ENCODE peak calls at places on chromosomes 2 and 18, in six cellular contexts. I is cardiac muscle cell; G is GM23248; Q is vagina; Z is psoas muscle; K is CD8-positive, alpha-beta memory T cell. A is an unnamed sample.
A peak's percentile ranks its signal among the peaks of the same experiment; 100 is the strongest.

GRCh38 chr2:159084395-159085370 is 116.2 kb downstream of the TANC1 start:
- DNase-seq in I (no peak), G (peak; percentile 51), Q (no peak), Z (no peak), K (no peak), A (no peak)

GRCh38 chr2:108106746-108107145 is 120.4 kb downstream of the SLC5A7 start:
- DNase-seq in I (no peak), G (no peak), Q (no peak), Z (no peak), K (no peak), A (no peak)

GRCh38 chr2:14514001-14514400 is 118.5 kb upstream of the LRATD1 start:
- DNase-seq in I (no peak), G (peak; percentile 42), Q (no peak), Z (no peak), K (no peak), A (no peak)

GRCh38 chr2:11333431-11334183 is 10.8 kb downstream of the ROCK2 start:
- DNase-seq in I (no peak), G (no peak), Q (no peak), Z (no peak), K (no peak), A (no peak)

GRCh38 chr2:99881901-99882591 is 260.3 kb downstream of the AFF3 start:
- DNase-seq in I (peak; percentile 77), G (peak; percentile 13), Q (no peak), Z (no peak), K (no peak), A (no peak)

GRCh38 chr18:49865401-49865800 is 52.1 kb upstream of the ACAA2 start:
- DNase-seq in I (no peak), G (peak; percentile 19), Q (no peak), Z (no peak), K (no peak), A (no peak)

GRCh38 chr2:239085201-239085992 is 237.5 kb downstream of the TWIST2 start:
- DNase-seq in I (no peak), G (no peak), Q (no peak), Z (no peak), K (no peak), A (no peak)

GRCh38 chr2:12451726-12452125 is 265.0 kb upstream of the TRIB2 start:
- DNase-seq in I (no peak), G (no peak), Q (no peak), Z (no peak), K (no peak), A (no peak)

GRCh38 chr2:86788881-86789686 is 1.6 kb downstream of the CD8A start:
- DNase-seq in I (no peak), G (peak; percentile 37), Q (no peak), Z (no peak), K (no peak), A (no peak)

GRCh38 chr2:96800762-96801463 is 15.2 kb upstream of the CNNM3 start:
- DNase-seq in I (peak; percentile 79), G (peak; percentile 60), Q (no peak), Z (peak; percentile 92), K (peak; percentile 54), A (peak; percentile 19)

GRCh38 chr2:29246388-29247300 is 131.4 kb downstream of the CLIP4 start:
- DNase-seq in I (no peak), G (peak; percentile 6), Q (no peak), Z (no peak), K (no peak), A (no peak)

GRCh38 chr2:84459944-84460429 is 907 bp upstream of the SUCLG1 start:
- DNase-seq in I (no peak), G (no peak), Q (no peak), Z (no peak), K (no peak), A (no peak)

GRCh38 chr2:64479259-64480198 is 25.6 kb downstream of the LGALSL start:
- DNase-seq in I (no peak), G (no peak), Q (peak; percentile 54), Z (no peak), K (no peak), A (no peak)

GRCh38 chr2:238955648-238956531 is 108.0 kb downstream of the TWIST2 start:
- DNase-seq in I (no peak), G (peak; percentile 76), Q (peak; percentile 67), Z (no peak), K (no peak), A (no peak)

GRCh38 chr2:128783896-128784295 is 465.2 kb upstream of the HS6ST1 start:
- DNase-seq in I (no peak), G (peak; percentile 18), Q (peak; percentile 32), Z (no peak), K (no peak), A (no peak)

GRCh38 chr18:12030667-12031066 is 49.4 kb downstream of the IMPA2 start:
- DNase-seq in I (no peak), G (no peak), Q (peak; percentile 34), Z (no peak), K (no peak), A (no peak)

GRCh38 chr18:66826211-66826610 is 222.3 kb upstream of the CDH19 start:
- DNase-seq in I (no peak), G (no peak), Q (no peak), Z (no peak), K (no peak), A (no peak)

GRCh38 chr2:72103161-72103560 is 44.5 kb downstream of the CYP26B1 start:
- DNase-seq in I (no peak), G (no peak), Q (peak; percentile 64), Z (no peak), K (no peak), A (no peak)

GRCh38 chr2:106996136-106996769 is 110.3 kb upstream of the ST6GAL2 start:
- DNase-seq in I (no peak), G (no peak), Q (no peak), Z (no peak), K (no peak), A (no peak)

GRCh38 chr2:237704476-237705224 is 77.3 kb downstream of the LRRFIP1 start:
- DNase-seq in I (no peak), G (peak; percentile 76), Q (peak; percentile 85), Z (no peak), K (no peak), A (no peak)

GRCh38 chr2:38806001-38806400 is 28.0 kb downstream of the GEMIN6 start:
- DNase-seq in I (no peak), G (no peak), Q (no peak), Z (no peak), K (no peak), A (no peak)

GRCh38 chr2:16700566-16701259 is 35.1 kb upstream of the CYRIA start:
- DNase-seq in I (no peak), G (no peak), Q (no peak), Z (no peak), K (no peak), A (no peak)

GRCh38 chr18:5584751-5585417 is 41.1 kb upstream of the EPB41L3 start:
- DNase-seq in I (no peak), G (peak; percentile 80), Q (no peak), Z (no peak), K (no peak), A (no peak)

GRCh38 chr2:114032705-114033104 is 142.8 kb downstream of the ACTR3 start:
- DNase-seq in I (no peak), G (no peak), Q (no peak), Z (no peak), K (no peak), A (no peak)

GRCh38 chr2:71566271-71566858 is 113.0 kb downstream of the DYSF start:
- DNase-seq in I (no peak), G (peak; percentile 77), Q (no peak), Z (no peak), K (no peak), A (no peak)

GRCh38 chr2:59236723-59237122 is 995.6 kb upstream of the FANCL start:
- DNase-seq in I (no peak), G (peak; percentile 50), Q (no peak), Z (no peak), K (no peak), A (no peak)

GRCh38 chr2:77421971-77422370 is 100.2 kb downstream of the LRRTM4 start:
- DNase-seq in I (no peak), G (no peak), Q (no peak), Z (no peak), K (no peak), A (no peak)

GRCh38 chr2:6741229-6741628 is 124.5 kb downstream of the CMPK2 start:
- DNase-seq in I (no peak), G (no peak), Q (no peak), Z (no peak), K (no peak), A (no peak)

GRCh38 chr2:186862869-186863709 is 14.1 kb upstream of the ZSWIM2 start:
- DNase-seq in I (peak; percentile 41), G (peak; percentile 59), Q (no peak), Z (no peak), K (no peak), A (no peak)

GRCh38 chr2:134217924-134218323 is 35.9 kb upstream of the MGAT5 start:
- DNase-seq in I (no peak), G (peak; percentile 54), Q (no peak), Z (no peak), K (no peak), A (no peak)

GRCh38 chr18:61435064-61435652 is 101.9 kb downstream of the CDH20 start:
- DNase-seq in I (peak; percentile 13), G (peak; percentile 23), Q (no peak), Z (no peak), K (no peak), A (no peak)

GRCh38 chr2:121240436-121240835 is 44.6 kb downstream of the TFCP2L1 start:
- DNase-seq in I (no peak), G (no peak), Q (no peak), Z (no peak), K (no peak), A (no peak)
- H3K27ac ChIP-seq in I (no peak overlapping the region), G (no peak overlapping the region), Q (no peak overlapping the region), Z (no peak overlapping the region), K (no peak overlapping the region), A (no peak overlapping the region)

GRCh38 chr2:20515293-20516220 is 68.7 kb downstream of the RHOB start:
- DNase-seq in I (no peak), G (peak; percentile 47), Q (no peak), Z (no peak), K (no peak), A (no peak)
- H3K27ac ChIP-seq in I (no peak overlapping the region), G (peak overlapping the region; percentile 73), Q (peak overlapping the region; percentile 70), Z (no peak overlapping the region), K (no peak overlapping the region), A (peak overlapping the region; percentile 99)

GRCh38 chr2:31765078-31765835 is 184.5 kb upstream of the SRD5A2 start:
- DNase-seq in I (no peak), G (no peak), Q (no peak), Z (no peak), K (no peak), A (no peak)
- H3K27ac ChIP-seq in I (no peak overlapping the region), G (no peak overlapping the region), Q (no peak overlapping the region), Z (peak overlapping the region; percentile 41), K (no peak overlapping the region), A (no peak overlapping the region)

DNA sequence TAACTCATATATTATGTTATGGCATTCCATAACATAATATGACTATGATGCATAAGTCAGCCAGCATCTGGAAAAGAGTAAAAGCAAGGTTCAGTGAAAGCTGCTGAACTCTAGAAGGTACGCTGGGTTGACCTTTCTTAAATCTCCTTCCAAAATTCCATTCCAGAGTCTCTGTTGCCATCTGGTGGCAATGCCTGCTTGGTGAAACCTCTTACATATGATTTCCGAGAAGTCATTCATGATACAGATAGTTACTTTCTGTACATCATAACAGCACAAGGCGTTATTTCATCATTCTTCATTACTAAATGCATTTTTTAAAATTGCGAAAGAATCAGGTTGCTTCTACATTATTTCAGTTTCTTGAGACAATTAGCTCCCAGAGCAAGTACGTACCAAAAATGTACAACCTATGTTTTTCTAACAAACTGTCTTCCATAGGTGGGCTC is 7.0 kb upstream of the EPG5 start:
- DNase-seq in I (peak; percentile 74), G (peak; percentile 86), Q (no peak), Z (no peak), K (peak; percentile 38), A (peak; percentile 8)
- H3K27ac ChIP-seq in I (no peak overlapping the region), G (no peak overlapping the region), Q (no peak overlapping the region), Z (no peak overlapping the region), K (no peak overlapping the region), A (no peak overlapping the region)

GRCh38 chr2:161981016-161981415 is 93.0 kb downstream of the DPP4 start:
- DNase-seq in I (no peak), G (no peak), Q (no peak), Z (no peak), K (no peak), A (no peak)
- H3K27ac ChIP-seq in I (no peak overlapping the region), G (no peak overlapping the region), Q (no peak overlapping the region), Z (no peak overlapping the region), K (no peak overlapping the region), A (no peak overlapping the region)

A was measured in caudate nucleus.